ENCODE peak calls at places on chromosomes 12 and 14, in five cellular contexts. O, E, Y, P and X are unnamed samples.

GRCh38 chr14:92385561-92385960 is 62.6 kb downstream of the SLC24A4 start:
- DNase-seq in O (no peak), E (no peak), Y (no peak), P (no peak), X (no peak)

GRCh38 chr14:104137297-104138097 is 890 bp upstream of the KIF26A start:
- DNase-seq in O (no peak), E (no peak), Y (peak), P (peak), X (no peak)

GRCh38 chr14:101215936-101216335 is 312.4 kb upstream of the RTL1 start:
- DNase-seq in O (no peak), E (no peak), Y (no peak), P (peak), X (no peak)

GRCh38 chr12:120091371-120092090 is 25.0 kb downstream of the RAB35 start:
- DNase-seq in O (no peak), E (no peak), Y (no peak), P (no peak), X (no peak)

GRCh38 chr14:104981699-104982541 is 3.7 kb upstream of the CLBA1 start:
- DNase-seq in O (no peak), E (no peak), Y (no peak), P (no peak), X (no peak)

GRCh38 chr14:41925409-41925808 is 318.7 kb downstream of the LRFN5 start:
- DNase-seq in O (no peak), E (peak), Y (peak), P (no peak), X (no peak)

GRCh38 chr14:65373011-65373670 is 39.4 kb upstream of the FUT8 start:
- DNase-seq in O (peak), E (no peak), Y (no peak), P (no peak), X (no peak)

GRCh38 chr12:115710104-115710564 is 567.4 kb downstream of the MED13L start:
- DNase-seq in O (no peak), E (no peak), Y (no peak), P (no peak), X (no peak)

GRCh38 chr12:130049666-130050065 is 112.6 kb upstream of the FZD10 start:
- DNase-seq in O (peak), E (no peak), Y (no peak), P (no peak), X (no peak)

GRCh38 chr12:108173160-108173559 is 44.1 kb downstream of the WSCD2 start:
- DNase-seq in O (no peak), E (no peak), Y (no peak), P (no peak), X (no peak)

GRCh38 chr12:26845984-26846383 is 13.0 kb upstream of the ITPR2 start:
- DNase-seq in O (peak), E (no peak), Y (peak), P (no peak), X (no peak)

GRCh38 chr14:100585448-100586152 is 1.6 kb downstream of the BEGAIN start:
- DNase-seq in O (no peak), E (no peak), Y (no peak), P (no peak), X (no peak)

GRCh38 chr12:107436376-107436775 is 249.2 kb upstream of the PWP1 start:
- DNase-seq in O (no peak), E (no peak), Y (peak), P (no peak), X (no peak)

GRCh38 chr12:105920161-105920684 is 218.5 kb downstream of the NUAK1 start:
- DNase-seq in O (peak), E (no peak), Y (no peak), P (no peak), X (no peak)

GRCh38 chr14:97994020-97994531 is 1196.9 kb downstream of the VRK1 start:
- DNase-seq in O (no peak), E (no peak), Y (no peak), P (no peak), X (no peak)

GRCh38 chr12:95574799-95575452 is 23.6 kb upstream of the USP44 start:
- DNase-seq in O (peak), E (peak), Y (peak), P (no peak), X (no peak)

GRCh38 chr12:80053048-80053790 is 46.1 kb upstream of the OTOGL start:
- DNase-seq in O (no peak), E (no peak), Y (no peak), P (no peak), X (no peak)

GRCh38 chr14:92692822-92693226 is 55.6 kb downstream of the LGMN start:
- DNase-seq in O (no peak), E (no peak), Y (no peak), P (no peak), X (no peak)

GRCh38 chr14:25537846-25538455 is 488.0 kb upstream of the STXBP6 start:
- DNase-seq in O (peak), E (no peak), Y (peak), P (peak), X (no peak)

GRCh38 chr14:76729953-76730505 is 31.2 kb upstream of the VASH1 start:
- DNase-seq in O (no peak), E (no peak), Y (no peak), P (no peak), X (no peak)

GRCh38 chr12:90899456-90900182 is 55.4 kb downstream of the CCER1 start:
- DNase-seq in O (no peak), E (no peak), Y (no peak), P (no peak), X (no peak)

GRCh38 chr14:91867316-91867988 is at the start of gene TC2N:
- DNase-seq in O (no peak), E (no peak), Y (no peak), P (no peak), X (no peak)

GRCh38 chr14:66443158-66443695 is 42.9 kb upstream of the CCDC196 start:
- DNase-seq in O (no peak), E (no peak), Y (no peak), P (no peak), X (no peak)

GRCh38 chr12:122958198-122958888 is 7.9 kb downstream of the ABCB9 start:
- DNase-seq in O (no peak), E (no peak), Y (no peak), P (no peak), X (no peak)

GRCh38 chr14:73136085-73136386 is 271 bp upstream of the PSEN1 start:
- DNase-seq in O (no peak), E (no peak), Y (no peak), P (no peak), X (no peak)

GRCh38 chr12:63826002-63826585 is 18.4 kb upstream of the SRGAP1 start:
- DNase-seq in O (peak), E (peak), Y (peak), P (no peak), X (no peak)

GRCh38 chr14:78278464-78278863 is 108.3 kb downstream of the NRXN3 start:
- DNase-seq in O (no peak), E (no peak), Y (no peak), P (no peak), X (no peak)

GRCh38 chr12:67239061-67239460 is 30.1 kb upstream of the CAND1 start:
- DNase-seq in O (no peak), E (no peak), Y (no peak), P (no peak), X (no peak)

GRCh38 chr12:53701518-53702264 is 25.6 kb downstream of the CALCOCO1 start:
- DNase-seq in O (peak), E (peak), Y (peak), P (peak), X (peak)
- TF ChIP-seq EZH2 in O (no peak), E (no peak), Y (no peak), P (no peak), X (no peak)

GRCh38 chr12:85574291-85574690 is 261.9 kb downstream of the RASSF9 start:
- DNase-seq in O (no peak), E (no peak), Y (no peak), P (no peak), X (no peak)
- TF ChIP-seq CEBPB in O (no peak), E (no peak), Y (no peak), P (no peak), X (no peak)

GRCh38 chr14:50359631-50360030 is 37.0 kb downstream of the CDKL1 start:
- DNase-seq in O (no peak), E (no peak), Y (no peak), P (no peak), X (no peak)
- TF ChIP-seq EZH2 in O (no peak), E (no peak), Y (no peak), P (no peak), X (no peak)

DNA sequence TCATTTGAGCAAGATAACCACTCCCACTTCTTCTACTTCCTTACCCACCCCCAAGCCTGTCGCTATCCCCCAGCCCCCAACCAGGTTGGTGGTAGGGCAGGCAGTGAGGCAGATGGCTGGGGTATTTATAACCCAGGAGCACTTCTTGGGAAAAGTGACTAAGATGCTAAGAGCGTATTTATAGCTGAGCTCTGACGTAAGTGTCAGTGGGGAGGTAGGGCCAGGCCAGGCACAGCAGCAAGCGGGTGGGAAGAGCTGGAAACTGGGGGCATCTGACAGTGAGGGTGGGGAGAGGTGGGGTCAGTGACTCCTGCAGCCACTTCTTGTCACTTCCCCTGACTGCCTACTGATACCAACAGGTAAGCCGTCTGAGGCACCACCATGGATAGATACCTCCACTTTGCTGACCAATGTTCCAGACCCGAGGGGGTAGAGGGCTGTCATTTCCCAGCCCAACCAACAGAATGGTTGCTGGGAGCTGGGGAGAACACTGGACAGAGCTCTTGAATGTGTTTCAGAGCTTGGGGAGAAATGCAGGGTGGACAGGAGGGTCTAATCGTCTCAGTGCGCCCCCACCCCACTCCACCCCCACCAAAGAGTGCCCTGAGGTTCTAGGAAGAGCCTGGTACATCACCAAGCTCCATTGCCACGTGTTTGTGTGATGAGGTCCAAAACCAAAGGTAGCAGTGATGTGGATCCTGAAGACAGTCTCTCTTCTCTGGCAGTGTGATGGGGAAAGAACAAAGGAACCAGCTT is 2.7 kb upstream of the INHBE start:
- DNase-seq in O (peak), E (no peak), Y (no peak), P (no peak), X (no peak)
- TF ChIP-seq CEBPB in O (no peak), E (no peak), Y (no peak), P (no peak), X (no peak)

GRCh38 chr14:69484444-69485113 is at the start of gene PLEKHD1:
- DNase-seq in O (no peak), E (peak), Y (no peak), P (peak), X (no peak)
- TF ChIP-seq EZH2 in O (no peak), E (no peak), Y (no peak), P (no peak), X (no peak)

GRCh38 chr12:111303531-111303930 is 65.4 kb downstream of the PHETA1 start:
- DNase-seq in O (no peak), E (no peak), Y (no peak), P (no peak), X (no peak)

GRCh38 chr12:111295176-111295575 is 73.7 kb downstream of the PHETA1 start:
- DNase-seq in O (no peak), E (no peak), Y (no peak), P (no peak), X (no peak)

GRCh38 chr12:111296906-111297463 is 71.9 kb downstream of the PHETA1 start:
- DNase-seq in O (no peak), E (no peak), Y (no peak), P (no peak), X (no peak)

GRCh38 chr12:111297703-111298426 is 71.0 kb downstream of the PHETA1 start:
- DNase-seq in O (no peak), E (no peak), Y (no peak), P (no peak), X (no peak)

DNA sequence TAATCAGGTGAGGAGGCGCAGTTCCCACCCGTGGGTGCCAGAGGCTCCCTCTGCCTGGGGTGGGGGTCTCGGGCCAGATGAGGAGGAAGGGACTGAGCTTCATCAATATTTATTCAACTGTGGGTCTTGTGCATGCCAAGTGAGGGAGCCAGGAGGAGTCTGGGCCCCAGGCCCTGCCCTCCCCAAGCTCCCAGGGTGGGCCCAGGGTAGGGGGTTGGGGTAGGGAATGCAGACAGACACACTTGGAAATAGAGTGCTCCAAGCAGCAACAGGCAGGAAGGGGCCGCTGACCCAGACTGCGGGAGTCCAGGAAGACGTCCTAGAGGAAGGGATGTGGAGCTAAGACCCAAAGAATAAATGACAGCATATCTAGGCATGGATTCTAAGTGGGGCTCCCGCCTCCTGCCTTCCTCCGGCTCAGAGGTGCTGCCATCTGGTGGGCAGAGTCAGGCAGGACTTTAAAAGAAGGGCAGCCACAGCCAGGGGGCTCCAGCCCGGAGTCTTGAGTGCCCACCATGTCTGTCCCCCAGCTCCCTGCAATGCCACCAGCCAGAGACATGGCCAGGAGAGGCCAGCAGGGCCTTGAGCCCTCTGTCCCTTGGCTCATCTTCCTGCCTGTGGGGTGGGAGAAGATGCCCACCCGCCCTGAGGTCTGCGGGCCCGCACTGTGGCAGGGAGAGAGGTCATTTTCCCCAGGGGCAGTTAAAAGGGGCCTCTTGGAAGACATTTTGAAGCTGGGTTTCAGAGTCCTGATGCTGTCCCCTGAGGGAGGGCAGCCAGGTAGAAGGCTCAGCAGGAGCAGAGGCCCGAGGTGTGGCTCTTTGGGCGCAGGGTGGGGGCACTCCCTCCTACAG is 70.1 kb downstream of the PHETA1 start:
- DNase-seq in O (peak), E (peak), Y (peak), P (peak), X (no peak)
- TF ChIP-seq CEBPB in O (no peak), E (no peak), Y (no peak), P (no peak), X (no peak)

DNA sequence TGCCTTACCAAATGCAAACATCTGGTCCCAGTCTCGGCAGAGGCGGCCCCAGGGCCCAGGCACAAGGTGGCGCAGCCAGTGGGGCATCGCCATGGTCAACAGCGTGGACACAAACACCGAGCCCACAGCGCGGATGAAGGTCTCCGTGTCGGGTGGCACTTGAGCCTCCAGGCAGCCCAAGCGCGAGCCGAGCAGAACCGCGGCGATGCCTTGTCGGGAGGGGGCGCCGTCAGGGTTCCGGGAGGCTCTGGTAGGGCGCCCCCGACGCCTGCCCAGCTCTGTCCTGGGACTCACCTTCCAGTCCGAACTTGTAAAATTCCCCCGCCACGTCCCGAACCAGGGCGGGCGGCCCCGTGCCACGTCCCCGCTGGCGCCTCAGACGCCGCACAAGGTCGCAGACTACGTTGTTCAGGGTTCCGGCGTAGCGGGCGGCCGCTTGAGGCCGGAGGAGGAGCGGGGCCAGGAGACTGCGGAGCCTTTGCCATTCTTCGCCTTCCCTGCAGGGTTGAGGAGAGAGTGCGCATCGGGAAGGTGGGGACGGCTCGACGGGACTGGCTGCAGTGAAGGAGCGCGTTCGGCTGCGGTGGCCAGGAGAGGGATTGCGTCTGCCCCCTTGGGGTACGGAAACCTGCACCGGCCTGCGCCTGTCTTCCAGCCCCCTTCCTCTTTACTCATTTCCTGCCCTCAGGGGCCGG is 1.7 kb downstream of the CYP27B1 start:
- DNase-seq in O (no peak), E (no peak), Y (peak), P (peak), X (no peak)
- TF ChIP-seq EZH2 in O (no peak), E (no peak), Y (no peak), P (peak), X (no peak)

DNA sequence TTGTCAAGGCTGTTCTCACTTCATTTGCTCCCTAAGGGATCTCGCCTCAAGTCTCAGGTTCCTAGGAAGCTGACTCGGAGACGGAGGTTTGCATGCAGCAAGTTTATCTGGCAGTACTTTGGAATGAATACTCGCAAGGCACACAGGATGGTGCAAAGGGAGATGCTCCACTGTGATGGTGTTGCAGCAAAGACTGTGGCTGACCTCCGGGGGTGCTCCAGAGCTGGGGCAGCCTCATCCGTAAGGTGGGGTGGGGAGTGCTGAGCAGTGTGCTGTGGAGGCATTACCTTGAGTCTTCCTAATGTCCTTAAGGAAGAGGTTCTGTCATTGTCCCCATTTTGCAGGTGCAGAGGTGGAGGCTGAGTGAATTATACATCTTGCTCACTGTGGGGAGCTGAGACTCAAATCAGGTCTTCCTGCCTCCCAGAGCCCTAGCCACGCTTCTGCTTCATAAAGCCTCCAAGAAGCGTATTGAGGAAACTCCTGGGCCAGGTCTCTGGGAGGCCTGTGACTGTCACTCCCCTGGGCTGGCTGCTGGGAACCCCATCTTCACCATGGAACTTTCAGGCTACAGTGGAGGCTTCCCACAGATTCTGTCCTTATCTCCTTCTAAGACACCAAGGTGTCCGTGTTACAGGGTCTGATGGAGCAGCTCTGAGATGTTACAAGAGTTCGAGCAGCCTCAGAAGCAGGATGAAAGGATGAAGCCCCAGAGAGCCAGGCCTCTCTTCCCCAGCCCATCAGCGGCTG is 39.5 kb downstream of the GALNT16 start:
- DNase-seq in O (no peak), E (no peak), Y (no peak), P (peak), X (no peak)
- TF ChIP-seq CEBPB in O (no peak), E (no peak), Y (no peak), P (no peak), X (no peak)

DNA sequence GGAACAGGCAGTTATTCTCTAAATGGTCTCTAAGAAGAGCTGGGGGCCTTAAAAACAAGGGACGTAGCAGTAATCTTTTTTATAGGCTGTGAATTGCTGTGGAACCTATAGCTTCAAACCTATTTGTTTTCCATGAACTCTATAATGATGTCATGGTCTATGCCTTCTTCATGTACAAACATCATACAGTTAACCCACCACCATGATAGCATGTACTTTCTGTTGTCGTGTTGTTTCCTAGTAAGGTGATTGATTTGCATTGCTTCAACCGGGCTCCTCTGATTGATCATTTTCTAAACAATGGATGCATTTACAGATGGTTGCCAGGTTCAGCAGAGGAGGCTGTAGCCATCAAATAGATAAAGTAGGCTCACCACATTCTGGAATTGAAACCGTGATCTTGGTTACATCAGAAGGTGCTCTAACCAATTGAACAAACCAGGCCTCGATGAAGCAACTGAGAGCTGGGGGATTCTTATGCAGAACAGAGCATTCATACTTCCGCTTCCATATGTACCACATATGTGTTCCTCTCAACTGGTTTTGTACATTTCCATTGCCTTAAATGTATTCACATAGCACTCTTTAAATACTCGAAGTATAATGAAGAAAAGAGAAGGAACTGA is 25.6 kb upstream of the PCNX1 start:
- DNase-seq in O (no peak), E (no peak), Y (no peak), P (no peak), X (peak)
- TF ChIP-seq EZH2 in O (no peak), E (no peak), Y (no peak), P (no peak), X (no peak)